ENCODE peak calls at places on chromosomes 2 and 18, in eight cellular contexts. A is testis, X is astrocyte of the cerebellum, O is BJ, U is choroid plexus epithelial cell, L is dorsolateral prefrontal cortex, M is GM12865, F is A549. K is an unnamed sample.
A peak's percentile ranks its signal among the peaks of the same experiment; 100 is the strongest.

GRCh38 chr2:1802469-1803216 is 58.3 kb upstream of the PXDN start:
- DNase-seq in A (no peak), X (no peak), O (no peak), U (no peak), L (no peak), M (no peak), F (no peak), K (no peak)

GRCh38 chr2:43749583-43749982 is 24.3 kb upstream of the DYNC2LI1 start:
- DNase-seq in A (no peak), X (no peak), O (no peak), U (no peak), L (no peak), M (no peak), F (no peak), K (no peak)

GRCh38 chr2:238203973-238204683 is 633 bp upstream of the ILKAP start:
- DNase-seq in A (no peak), X (peak; percentile 37), O (no peak), U (no peak), L (no peak), M (peak; percentile 16), F (no peak), K (no peak)

GRCh38 chr2:70145168-70145538 is 45.7 kb downstream of the C2orf42 start:
- DNase-seq in A (no peak), X (no peak), O (no peak), U (no peak), L (no peak), M (no peak), F (no peak), K (no peak)

GRCh38 chr2:55885129-55885943 is 38.2 kb downstream of the EFEMP1 start:
- DNase-seq in A (no peak), X (peak; percentile 97), O (peak; percentile 62), U (peak; percentile 98), L (no peak), M (no peak), F (peak; percentile 18), K (peak; percentile 90)

GRCh38 chr18:58544616-58545337 is 84.1 kb downstream of the ALPK2 start:
- DNase-seq in A (no peak), X (no peak), O (no peak), U (no peak), L (no peak), M (peak; percentile 88), F (no peak), K (no peak)

GRCh38 chr2:14756122-14756541 is 123.6 kb downstream of the LRATD1 start:
- DNase-seq in A (no peak), X (no peak), O (no peak), U (peak; percentile 3), L (no peak), M (no peak), F (no peak), K (no peak)

GRCh38 chr18:47689386-47689785 is 241.1 kb downstream of the SMAD2 start:
- DNase-seq in A (no peak), X (no peak), O (no peak), U (no peak), L (no peak), M (no peak), F (no peak), K (no peak)

GRCh38 chr2:71669058-71669456 is 215.7 kb downstream of the DYSF start:
- DNase-seq in A (no peak), X (no peak), O (no peak), U (no peak), L (no peak), M (no peak), F (no peak), K (no peak)

GRCh38 chr2:164314148-164314547 is 307.1 kb downstream of the GRB14 start:
- DNase-seq in A (peak; percentile 83), X (peak; percentile 16), O (no peak), U (peak; percentile 69), L (no peak), M (no peak), F (no peak), K (no peak)

GRCh38 chr2:714005-714741 is 37.0 kb upstream of the TMEM18 start:
- DNase-seq in A (peak; percentile 85), X (peak; percentile 15), O (no peak), U (peak; percentile 75), L (no peak), M (peak; percentile 87), F (peak; percentile 52), K (no peak)

GRCh38 chr2:85905187-85905666 is 16.4 kb upstream of the ST3GAL5 start:
- DNase-seq in A (no peak), X (peak; percentile 93), O (no peak), U (peak; percentile 55), L (no peak), M (no peak), F (no peak), K (no peak)

GRCh38 chr18:824179-824578 is 12.1 kb upstream of the YES1 start:
- DNase-seq in A (no peak), X (no peak), O (no peak), U (peak; percentile 44), L (no peak), M (no peak), F (no peak), K (no peak)

GRCh38 chr2:239379641-239380170 is 21.1 kb downstream of the HDAC4 start:
- DNase-seq in A (no peak), X (no peak), O (no peak), U (no peak), L (peak; percentile 23), M (no peak), F (no peak), K (no peak)

GRCh38 chr2:145652992-145653545 is 1133.2 kb upstream of the ZEB2 start:
- DNase-seq in A (no peak), X (peak; percentile 9), O (peak; percentile 49), U (peak; percentile 85), L (no peak), M (no peak), F (no peak), K (peak; percentile 12)

DNA sequence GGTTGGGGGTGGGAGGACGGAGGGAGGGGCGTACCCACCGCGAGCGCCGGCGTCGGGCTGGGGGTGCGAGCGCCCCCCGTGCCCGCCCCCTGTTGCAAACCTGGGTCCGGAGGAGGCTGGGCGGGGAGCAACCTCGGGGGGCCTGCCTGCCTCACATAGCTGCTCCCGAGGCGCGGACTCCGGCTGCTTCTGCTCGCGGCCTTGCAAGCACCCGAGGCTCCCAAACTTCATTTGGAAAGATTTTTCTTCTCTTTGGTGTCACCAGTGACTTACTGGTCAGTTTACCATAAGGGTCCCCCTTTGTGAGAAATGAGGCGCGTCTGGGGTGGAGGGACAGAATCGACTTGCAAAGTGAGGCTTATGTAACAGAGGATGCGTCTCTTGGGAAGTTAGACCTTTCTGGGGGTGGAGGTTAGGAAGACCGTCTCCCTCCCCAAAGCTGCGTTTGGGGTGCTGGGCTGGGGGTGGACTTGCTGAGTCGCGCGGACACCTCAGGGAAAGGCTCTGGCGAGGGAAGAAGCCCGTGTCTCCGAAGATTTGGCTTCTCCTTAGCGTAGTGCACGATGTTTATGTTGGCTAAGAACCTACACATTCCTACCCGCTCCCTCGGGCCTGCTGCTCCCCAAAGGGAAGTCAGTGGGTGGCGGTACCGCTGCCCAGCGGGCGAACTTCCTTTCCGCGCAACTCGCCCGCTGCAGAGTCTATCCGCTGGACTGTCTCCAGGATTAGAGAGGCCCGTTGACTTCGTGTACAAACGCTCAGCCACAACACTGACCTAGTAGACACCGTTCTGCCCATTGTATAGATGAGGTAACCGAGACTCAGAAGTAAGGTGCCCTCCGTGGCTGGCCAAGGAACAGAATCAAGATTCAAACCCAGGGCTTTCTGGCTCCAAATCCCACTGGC is 575 bp downstream of the TMEM37 start:
- DNase-seq in A (no peak), X (peak; percentile 41), O (no peak), U (peak; percentile 95), L (no peak), M (no peak), F (no peak), K (no peak)
- H3K4me3 ChIP-seq in A (peak overlapping the region; percentile 64), X (peak overlapping the region; percentile 44), O (peak overlapping the region; percentile 41), U (peak overlapping the region; percentile 60), L (peak overlapping the region; percentile 51), M (peak overlapping the region; percentile 47), F (peak overlapping the region; percentile 43), K (peak overlapping the region; percentile 38)

GRCh38 chr2:188975497-188976102 is 1.4 kb downstream of the COL3A1 start:
- DNase-seq in A (peak; percentile 63), X (no peak), O (peak; percentile 75), U (peak; percentile 98), L (no peak), M (no peak), F (no peak), K (peak; percentile 76)
- H3K4me3 ChIP-seq in A (peak overlapping the region; percentile 58), X (peak overlapping the region; percentile 31), O (peak overlapping the region; percentile 67), U (peak overlapping the region; percentile 63), L (no peak overlapping the region), M (no peak overlapping the region), F (no peak overlapping the region), K (peak overlapping the region; percentile 60)

DNA sequence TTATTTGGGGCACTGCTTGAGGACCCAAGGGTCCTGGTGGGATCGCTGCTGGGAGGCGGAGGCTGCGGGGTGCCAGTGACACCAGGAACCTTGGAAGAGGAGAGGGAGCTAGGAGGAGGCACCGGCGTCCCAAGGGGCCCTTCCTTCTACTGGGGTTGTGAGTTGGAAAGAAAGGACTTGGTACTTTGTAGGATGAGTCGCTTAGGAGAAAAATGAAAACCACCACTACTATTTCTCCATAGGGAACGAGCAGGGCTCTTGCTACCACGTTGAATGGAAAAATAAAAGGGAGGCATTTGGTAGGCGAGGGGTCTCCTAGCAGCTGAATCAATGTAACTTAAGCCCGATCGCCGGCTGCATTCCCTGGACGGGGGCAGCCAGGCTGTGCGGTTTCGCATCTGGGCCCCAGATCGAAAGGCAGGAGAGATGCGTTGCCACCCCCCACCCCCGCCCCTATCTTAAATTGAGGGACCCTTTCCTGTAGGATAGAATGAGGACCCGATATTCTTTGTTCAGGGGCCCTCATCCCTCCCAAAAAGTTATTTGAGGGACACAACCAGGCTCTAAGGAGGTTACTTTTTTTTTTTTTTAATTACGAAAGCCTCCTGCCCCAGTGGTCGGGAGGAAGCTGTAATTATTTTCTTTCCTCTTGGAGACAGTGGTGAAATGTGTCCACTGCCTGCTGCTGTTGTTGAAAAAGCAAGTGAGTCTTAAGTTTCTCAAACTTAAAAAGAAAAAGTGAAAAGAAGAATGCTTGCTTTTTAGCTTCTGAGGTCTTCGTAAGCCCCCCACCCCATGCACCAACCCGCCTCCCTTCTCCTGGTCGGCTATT is 1.3 kb downstream of the IGFBP2 start:
- DNase-seq in A (no peak), X (no peak), O (no peak), U (peak; percentile 63), L (no peak), M (no peak), F (no peak), K (no peak)
- H3K4me3 ChIP-seq in A (peak overlapping the region; percentile 62), X (peak overlapping the region; percentile 55), O (peak overlapping the region; percentile 56), U (peak overlapping the region; percentile 66), L (peak overlapping the region; percentile 44), M (no peak overlapping the region), F (peak overlapping the region; percentile 49), K (peak overlapping the region; percentile 54)

GRCh38 chr2:64862001-64862397 is 127.2 kb upstream of the SLC1A4 start:
- DNase-seq in A (no peak), X (no peak), O (no peak), U (no peak), L (no peak), M (no peak), F (no peak), K (no peak)

GRCh38 chr2:64859208-64860161 is 129.7 kb upstream of the SLC1A4 start:
- DNase-seq in A (peak; percentile 93), X (peak; percentile 81), O (peak; percentile 70), U (peak; percentile 90), L (peak; percentile 47), M (peak; percentile 74), F (peak; percentile 93), K (peak; percentile 80)

GRCh38 chr2:64860936-64861335 is 128.3 kb upstream of the SLC1A4 start:
- DNase-seq in A (no peak), X (no peak), O (no peak), U (no peak), L (no peak), M (no peak), F (no peak), K (no peak)

GRCh38 chr2:64861338-64862000 is 127.7 kb upstream of the SLC1A4 start:
- DNase-seq in A (no peak), X (no peak), O (no peak), U (no peak), L (no peak), M (no peak), F (no peak), K (no peak)

GRCh38 chr2:64860321-64860751 is 128.9 kb upstream of the SLC1A4 start:
- DNase-seq in A (peak; percentile 21), X (no peak), O (no peak), U (no peak), L (no peak), M (peak; percentile 65), F (no peak), K (no peak)
- H3K4me3 ChIP-seq in A (no peak overlapping the region), X (no peak overlapping the region), O (no peak overlapping the region), U (no peak overlapping the region), L (no peak overlapping the region), M (peak overlapping the region; percentile 55), F (peak overlapping the region; percentile 43), K (no peak overlapping the region)

K was measured in AG04449.